ENCODE peak calls at places on chromosomes 3 and 15, in six cellular contexts. X is astrocyte; U is adrenal gland; I is CD8-positive, alpha-beta T cell; D is cardiac fibroblast; C is keratinocyte. B is an unnamed sample.

GRCh38 chr3:122533931-122534334 is 19.2 kb upstream of the KPNA1 start:
- DNase-seq in D (peak; percentile 42), I (no peak), C (peak; percentile 95), U (peak; percentile 69), X (peak; percentile 79), B (peak; percentile 97)

GRCh38 chr15:52765779-52766178 is 24.4 kb downstream of the ONECUT1 start:
- DNase-seq in U (no peak), I (no peak), C (no peak), X (no peak), D (peak; percentile 5), B (no peak)

GRCh38 chr3:148372476-148372875 is 325.2 kb upstream of the AGTR1 start:
- DNase-seq in D (no peak), I (no peak), X (peak; percentile 1), C (no peak), U (no peak), B (peak; percentile 58)

GRCh38 chr3:184236033-184236410 is 6.6 kb downstream of the VWA5B2 start:
- DNase-seq in U (no peak), I (no peak), C (no peak), X (no peak), D (no peak), B (no peak)

GRCh38 chr15:62527387-62527786 is 362.3 kb upstream of the C2CD4B start:
- DNase-seq in X (no peak), C (no peak), I (no peak), U (no peak), D (no peak), B (no peak)

GRCh38 chr15:77578641-77579372 is 53.9 kb downstream of the LINGO1 start:
- DNase-seq in D (no peak), U (no peak), C (no peak), I (no peak), X (no peak), B (no peak)

GRCh38 chr3:8460815-8461482 is 40.7 kb upstream of the LMCD1 start:
- DNase-seq in X (peak; percentile 94), C (no peak), I (no peak), U (no peak), D (peak; percentile 86), B (no peak)

GRCh38 chr3:66083096-66083960 is 44.6 kb upstream of the MAGI1 start:
- DNase-seq in I (no peak), X (no peak), D (no peak), C (no peak), U (no peak), B (no peak)

GRCh38 chr3:5122741-5123706 is 932 bp downstream of the ARL8B start:
- DNase-seq in D (peak; percentile 88), U (peak; percentile 40), I (peak; percentile 28), X (peak; percentile 75), C (peak; percentile 66), B (peak; percentile 99)

GRCh38 chr15:72199721-72200212 is 2.2 kb upstream of the GRAMD2A start:
- DNase-seq in C (peak; percentile 80), X (peak; percentile 28), I (peak; percentile 77), D (peak; percentile 84), U (peak; percentile 85), B (peak; percentile 82)

GRCh38 chr15:67433495-67434099 is 87.3 kb upstream of the C15orf61 start:
- DNase-seq in C (no peak), X (peak; percentile 22), D (peak; percentile 74), U (peak; percentile 42), I (no peak), B (peak; percentile 62)

GRCh38 chr3:73393005-73393404 is 231.7 kb downstream of the PDZRN3 start:
- DNase-seq in I (no peak), C (no peak), X (no peak), U (no peak), D (no peak), B (no peak)

GRCh38 chr15:97482521-97482920 is 478.0 kb upstream of the ARRDC4 start:
- DNase-seq in D (no peak), I (no peak), X (no peak), C (no peak), U (no peak), B (no peak)

GRCh38 chr3:184583345-184584000 is 21.9 kb downstream of the EPHB3 start:
- DNase-seq in U (no peak), D (peak; percentile 24), X (no peak), C (no peak), I (no peak), B (no peak)

GRCh38 chr3:134594236-134594825 is 56.5 kb downstream of the KY start:
- DNase-seq in X (no peak), C (no peak), I (no peak), U (no peak), D (no peak), B (peak; percentile 18)

GRCh38 chr3:197298858-197299854 is 744 bp upstream of the DLG1 start:
- DNase-seq in D (no peak), C (no peak), I (peak; percentile 30), U (peak; percentile 43), X (no peak), B (peak; percentile 81)

GRCh38 chr3:114417265-114417664 is 123.4 kb downstream of the TIGIT start:
- DNase-seq in D (no peak), U (no peak), C (no peak), X (no peak), I (no peak), B (no peak)

GRCh38 chr15:90184786-90185704 is 16.1 kb upstream of the SEMA4B start:
- DNase-seq in I (peak; percentile 53), D (peak; percentile 47), C (no peak), U (peak; percentile 76), X (no peak), B (peak; percentile 64)

GRCh38 chr3:181623924-181624694 is 87.6 kb upstream of the SOX2 start:
- DNase-seq in C (peak; percentile 58), X (peak; percentile 61), U (no peak), D (peak; percentile 15), I (no peak), B (peak; percentile 81)

GRCh38 chr3:49813497-49814174 is at the start of gene UBA7:
- DNase-seq in U (peak; percentile 54), X (peak; percentile 85), C (no peak), D (peak; percentile 86), I (peak; percentile 44), B (peak; percentile 28)

GRCh38 chr3:196837819-196838420 is 29.8 kb upstream of the SENP5 start:
- DNase-seq in X (peak; percentile 6), D (peak; percentile 68), I (peak; percentile 74), U (peak; percentile 72), C (peak; percentile 17), B (peak; percentile 71)

GRCh38 chr15:63256433-63256884 is 20.9 kb upstream of the APH1B start:
- DNase-seq in X (peak; percentile 83), U (no peak), D (peak; percentile 79), C (no peak), I (no peak), B (peak; percentile 58)

GRCh38 chr3:102673271-102674115 is 238.7 kb downstream of the ZPLD1 start:
- DNase-seq in D (peak; percentile 58), U (peak; percentile 67), C (no peak), I (peak; percentile 54), X (peak; percentile 17), B (peak; percentile 60)

GRCh38 chr15:27722102-27722501 is 377.0 kb downstream of the OCA2 start:
- DNase-seq in I (no peak), C (no peak), X (no peak), U (no peak), D (no peak), B (no peak)

GRCh38 chr3:58492385-58492970 is 582 bp downstream of the KCTD6 start:
- DNase-seq in X (no peak), D (no peak), U (peak; percentile 26), I (peak; percentile 24), C (no peak), B (peak; percentile 15)

GRCh38 chr3:58491506-58492384 is at the start of gene KCTD6:
- DNase-seq in I (peak; percentile 83), C (peak; percentile 21), X (peak; percentile 81), D (peak; percentile 97), U (peak; percentile 94), B (peak; percentile 93)

GRCh38 chr3:58495101-58495500 is 3.2 kb downstream of the KCTD6 start:
- DNase-seq in C (no peak), D (no peak), U (no peak), X (peak; percentile 52), I (no peak), B (no peak)

GRCh38 chr3:58496206-58496605 is 4.3 kb downstream of the KCTD6 start:
- DNase-seq in C (no peak), X (no peak), I (no peak), D (peak; percentile 46), U (no peak), B (no peak)

DNA sequence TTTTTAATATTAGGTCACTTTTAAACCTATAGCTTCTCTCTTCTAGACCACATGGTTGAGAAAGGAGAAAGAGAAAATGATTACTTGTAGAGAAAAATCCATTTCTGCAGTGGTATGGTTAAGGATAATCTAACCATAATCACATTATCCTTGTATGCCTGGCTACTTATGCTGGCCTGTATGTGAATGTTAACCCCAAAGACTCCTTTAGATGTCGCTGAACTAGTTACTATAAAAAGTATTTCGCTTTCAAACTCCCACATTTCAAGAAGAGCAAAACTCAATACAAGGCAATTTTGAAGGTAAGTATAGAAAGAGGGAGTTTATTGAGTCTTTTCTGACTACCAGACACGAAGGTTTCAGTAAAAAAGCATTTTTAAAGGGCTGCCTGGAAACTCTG is 2.2 kb downstream of the KCTD6 start:
- DNase-seq in C (no peak), X (no peak), U (no peak), D (peak; percentile 26), I (no peak), B (no peak)
- H3K4me3 ChIP-seq in C (no peak overlapping the region), X (peak overlapping the region; percentile 7), U (no peak overlapping the region), D (no peak overlapping the region), I (no peak overlapping the region), B (no peak overlapping the region)

DNA sequence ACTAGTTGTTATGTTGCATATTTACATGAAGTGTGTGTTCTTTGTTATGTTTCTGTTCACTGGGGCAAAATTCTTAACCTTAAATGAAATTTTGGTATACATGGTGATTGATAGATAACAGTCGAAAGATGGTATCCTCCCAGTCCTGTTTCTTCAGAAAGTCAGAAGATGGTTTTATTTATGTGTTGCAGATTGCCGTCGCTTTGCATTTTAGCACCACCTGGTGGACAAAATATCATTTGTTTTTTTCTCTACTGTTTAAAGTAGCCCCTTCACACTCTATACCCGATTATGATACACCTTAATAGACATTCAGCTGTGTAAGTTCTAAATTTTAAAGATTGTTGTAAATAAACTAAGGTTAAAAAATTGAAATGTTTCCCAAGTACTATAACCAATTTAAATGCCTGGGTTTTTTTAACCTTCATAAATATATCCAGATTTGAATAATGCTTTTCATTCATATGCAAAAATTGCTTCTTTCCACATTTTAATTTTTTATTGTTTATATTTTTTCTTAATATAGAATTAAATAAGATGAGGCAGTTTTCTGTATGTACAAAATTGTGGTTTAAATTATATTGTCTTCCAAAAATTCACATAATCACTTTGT is 152.2 kb downstream of the ALCAM start:
- DNase-seq in C (peak; percentile 13), X (peak; percentile 44), I (peak; percentile 20), D (peak; percentile 79), U (no peak), B (peak; percentile 77)
- TF ChIP-seq CTCF in C (peak; percentile 45), X (peak; percentile 63), I (peak; percentile 68), D (peak; percentile 48), U (peak; percentile 67), B (peak; percentile 59)

GRCh38 chr3:125121246-125122010 is 65.6 kb upstream of the HEG1 start:
- DNase-seq in I (no peak), X (no peak), D (no peak), U (no peak), C (no peak), B (no peak)
- H3K4me3 ChIP-seq in I (no peak overlapping the region), X (no peak overlapping the region), D (no peak overlapping the region), U (no peak overlapping the region), C (no peak overlapping the region), B (no peak overlapping the region)

DNA sequence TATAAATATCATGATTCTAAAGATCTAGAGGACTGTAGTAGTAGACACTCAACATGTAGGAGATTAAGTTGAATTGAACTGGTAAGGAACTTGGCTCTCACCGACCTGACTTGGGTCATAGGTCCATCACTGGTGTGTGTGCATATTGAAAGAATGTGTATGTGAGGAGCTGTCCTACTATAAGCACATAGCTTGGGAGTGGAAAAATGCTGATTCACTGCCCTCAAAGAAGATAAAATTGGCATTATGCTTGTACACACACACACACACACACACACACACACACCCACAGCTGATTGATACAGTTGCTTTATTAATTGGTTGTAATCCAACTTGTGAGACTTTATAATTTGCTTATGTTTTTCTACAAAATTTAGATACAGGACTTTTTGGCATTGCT is 411.0 kb upstream of the NR2F2 start:
- DNase-seq in C (no peak), D (peak; percentile 10), U (no peak), I (no peak), X (peak; percentile 7), B (no peak)
- TF ChIP-seq CTCF in C (no peak), D (no peak), U (no peak), I (no peak), X (no peak), B (no peak)

B was measured in epithelial cell of esophagus.